ENCODE peak calls at places on chromosomes 1 and 21, in six cellular contexts. I, F, J, M, H and L are unnamed samples.

GRCh38 chr1:231818342-231818741 is 191.8 kb downstream of the DISC1 start:
- DNase-seq in J (no peak), H (no peak), M (no peak), I (no peak), F (no peak), L (no peak)

GRCh38 chr1:26574690-26575349 is 45.3 kb downstream of the RPS6KA1 start:
- DNase-seq in J (peak; percentile 72), I (no peak), H (no peak), M (no peak), F (no peak), L (no peak)

GRCh38 chr1:153818876-153819275 is 43.7 kb downstream of the SLC27A3 start:
- DNase-seq in F (no peak), J (no peak), I (no peak), M (no peak), H (no peak), L (no peak)

GRCh38 chr1:182841368-182841988 is 2.3 kb downstream of the DHX9 start:
- DNase-seq in M (no peak), F (no peak), I (no peak), J (peak; percentile 45), H (no peak), L (no peak)

GRCh38 chr1:38699330-38700076 is 160.1 kb downstream of the RRAGC start:
- DNase-seq in F (no peak), H (no peak), I (peak; percentile 24), M (no peak), J (no peak), L (no peak)

GRCh38 chr1:31502926-31503511 is 73.3 kb upstream of the TINAGL1 start:
- DNase-seq in F (no peak), J (no peak), M (no peak), H (no peak), I (peak; percentile 92), L (peak; percentile 82)

GRCh38 chr1:224065455-224065854 is 48.5 kb upstream of the FBXO28 start:
- DNase-seq in M (no peak), I (no peak), H (no peak), F (no peak), J (peak; percentile 58), L (no peak)

GRCh38 chr1:34379911-34380310 is 203.2 kb downstream of the C1orf94 start:
- DNase-seq in I (no peak), J (no peak), M (no peak), F (no peak), H (no peak), L (no peak)

GRCh38 chr1:15016526-15016925 is 137.0 kb upstream of the TMEM51 start:
- DNase-seq in M (no peak), J (no peak), H (no peak), I (no peak), F (no peak), L (no peak)

GRCh38 chr1:234120327-234120944 is 216.0 kb downstream of the SLC35F3 start:
- DNase-seq in F (no peak), I (no peak), M (no peak), H (no peak), J (no peak), L (no peak)

GRCh38 chr1:151399890-151400235 is 490 bp downstream of the PSMB4 start:
- DNase-seq in H (no peak), M (no peak), J (peak; percentile 23), I (peak; percentile 68), F (no peak), L (no peak)

GRCh38 chr1:212559929-212560328 is 48.6 kb upstream of the ATF3 start:
- DNase-seq in I (no peak), J (no peak), M (no peak), F (no peak), H (no peak), L (no peak)

GRCh38 chr1:32925360-32926142 is 24.4 kb upstream of the TMEM54 start:
- DNase-seq in J (peak; percentile 23), I (peak; percentile 82), M (no peak), H (no peak), F (no peak), L (peak; percentile 80)

GRCh38 chr21:15174923-15175322 is 110.1 kb upstream of the NRIP1 start:
- DNase-seq in J (no peak), M (no peak), H (no peak), I (no peak), F (no peak), L (no peak)

GRCh38 chr1:33030575-33030974 is 6.1 kb downstream of the AK2 start:
- DNase-seq in J (peak; percentile 87), M (no peak), I (no peak), F (no peak), H (no peak), L (no peak)

GRCh38 chr1:18794066-18794465 is 65.4 kb downstream of the TAS1R2 start:
- DNase-seq in H (no peak), F (no peak), J (no peak), I (no peak), M (no peak), L (no peak)

GRCh38 chr21:14959343-14959742 is 105.5 kb downstream of the NRIP1 start:
- DNase-seq in H (no peak), F (no peak), M (no peak), I (no peak), J (no peak), L (no peak)

GRCh38 chr1:63450416-63450815 is 72.6 kb downstream of the ITGB3BP start:
- DNase-seq in I (no peak), J (no peak), F (no peak), H (no peak), M (no peak), L (no peak)

GRCh38 chr1:193392686-193393085 is 206.3 kb upstream of the B3GALT2 start:
- DNase-seq in H (no peak), M (no peak), F (no peak), J (no peak), I (no peak), L (peak; percentile 26)

GRCh38 chr1:207251066-207251465 is 70.4 kb upstream of the CD55 start:
- DNase-seq in H (no peak), M (no peak), F (no peak), J (no peak), I (no peak), L (no peak)

GRCh38 chr21:41321211-41321907 is 4.8 kb downstream of the FAM3B start:
- DNase-seq in M (no peak), H (no peak), F (no peak), J (no peak), I (no peak), L (no peak)

GRCh38 chr1:67833595-67833926 is 294 bp upstream of the GNG12 start:
- DNase-seq in I (no peak), M (no peak), J (peak; percentile 55), F (no peak), H (no peak), L (no peak)

GRCh38 chr1:30242722-30243465 is 480.5 kb downstream of the MATN1 start:
- DNase-seq in I (peak; percentile 92), M (no peak), J (no peak), H (no peak), F (no peak), L (no peak)

GRCh38 chr1:91699339-91699970 is 186.5 kb downstream of the TGFBR3 start:
- DNase-seq in I (no peak), J (peak; percentile 74), H (peak; percentile 51), M (no peak), F (peak; percentile 83), L (no peak)

GRCh38 chr1:221458430-221459156 is 283.3 kb downstream of the DUSP10 start:
- DNase-seq in J (peak; percentile 91), H (no peak), F (peak; percentile 87), I (no peak), M (no peak), L (no peak)

GRCh38 chr1:115090547-115090946 is 1.2 kb upstream of the TSPAN2 start:
- DNase-seq in I (peak; percentile 79), M (no peak), H (peak; percentile 65), J (peak; percentile 43), F (no peak), L (no peak)

GRCh38 chr1:913491-914252 is 10.1 kb upstream of the SAMD11 start:
- DNase-seq in J (no peak), H (peak; percentile 15), F (no peak), I (peak; percentile 41), M (no peak), L (peak; percentile 51)
- H3K36me3 ChIP-seq in J (no peaks in the 10 kb centered on the region), H (no peaks in the 10 kb centered on the region), F (no peaks in the 10 kb centered on the region), I (no peaks in the 10 kb centered on the region), M (no peaks in the 10 kb centered on the region), L (no peaks in the 10 kb centered on the region)

DNA sequence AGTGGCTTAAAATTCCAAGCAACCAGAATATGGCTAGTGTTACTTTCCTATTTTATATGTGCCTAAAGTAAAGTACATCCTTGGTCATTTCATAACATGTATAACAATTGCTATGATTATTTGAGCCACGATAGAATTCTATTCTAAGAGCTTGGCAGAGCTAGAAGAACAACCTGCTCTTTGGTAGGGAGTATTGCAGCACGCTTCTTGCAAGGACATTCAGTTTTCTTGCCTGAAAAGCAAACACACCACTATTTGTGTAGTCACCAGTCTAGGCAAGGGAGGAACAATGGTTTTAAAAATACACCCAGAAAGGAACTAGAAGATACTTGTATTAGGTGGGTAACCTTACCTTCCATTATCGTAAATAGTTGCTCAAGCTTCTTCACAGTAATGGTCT is 51.5 kb downstream of the CNST start:
- DNase-seq in H (no peak), I (no peak), J (no peak), F (no peak), M (no peak), L (no peak)
- H3K4me3 ChIP-seq in H (no peak overlapping the region), I (peak overlapping the region; percentile 21), J (no peak overlapping the region), F (no peak overlapping the region), M (no peak overlapping the region), L (no peak overlapping the region)

GRCh38 chr1:110990541-110990940 is 26.8 kb upstream of the LRIF1 start:
- DNase-seq in J (no peak), H (no peak), F (no peak), I (no peak), M (no peak), L (no peak)

GRCh38 chr1:110982320-110982719 is 18.6 kb upstream of the LRIF1 start:
- DNase-seq in F (no peak), M (no peak), I (no peak), J (no peak), H (no peak), L (no peak)

DNA sequence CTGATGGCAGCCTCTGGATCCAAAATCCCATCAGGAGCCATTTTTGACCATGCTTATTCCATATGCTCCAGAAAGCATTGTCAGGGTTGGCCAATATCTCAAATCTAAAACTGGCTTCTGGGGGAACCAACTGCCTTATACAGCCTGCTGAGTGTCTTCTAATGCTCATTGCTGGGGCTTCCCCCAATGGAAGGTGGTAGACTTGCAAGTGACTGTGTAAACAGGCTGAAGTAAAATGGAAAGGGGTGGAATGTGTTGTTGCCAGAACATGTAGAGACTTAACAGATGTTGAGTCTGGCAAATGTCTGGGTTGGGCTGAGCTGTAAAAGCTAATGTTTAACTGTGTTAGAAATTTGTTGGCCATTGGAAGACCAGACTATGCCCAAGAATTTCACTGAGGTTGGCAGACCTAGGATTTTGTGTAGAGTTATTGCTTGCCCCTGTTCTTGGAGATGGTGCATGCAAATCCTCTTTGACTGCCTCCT is 22.7 kb upstream of the LRIF1 start:
- DNase-seq in H (no peak), F (no peak), J (no peak), I (no peak), M (no peak), L (no peak)
- H3K27me3 ChIP-seq in H (no peaks in the 10 kb centered on the region), F (no peaks in the 10 kb centered on the region), J (no peaks in the 10 kb centered on the region), I (peaks cover 49% of the 10 kb centered on the region), M (no peaks in the 10 kb centered on the region), L (no peaks in the 10 kb centered on the region)

DNA sequence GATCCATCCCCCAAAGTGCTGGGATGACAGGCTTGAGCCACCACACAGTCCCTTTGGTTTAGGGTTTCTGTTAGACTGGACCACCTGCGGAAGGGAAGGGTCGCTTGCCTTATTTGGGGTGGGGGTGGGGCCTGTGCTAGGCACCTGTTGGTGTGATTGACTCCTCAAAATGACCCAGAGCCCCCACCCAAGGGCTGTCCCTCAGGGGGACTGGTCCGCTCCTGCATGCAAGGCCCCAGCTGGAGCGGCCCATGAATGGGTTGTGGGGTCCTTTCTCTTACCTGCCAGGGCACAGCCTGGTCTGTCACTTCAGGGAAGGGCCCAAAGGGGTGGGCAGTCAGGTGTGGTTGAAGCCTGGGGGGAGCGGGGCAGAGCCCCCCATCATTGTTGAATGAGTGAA is 1.8 kb upstream of the CSTB start:
- DNase-seq in J (no peak), I (no peak), F (no peak), H (no peak), M (no peak), L (peak; percentile 56)
- H3K36me3 ChIP-seq in J (peaks cover 10% of the 10 kb centered on the region), I (peaks cover 13% of the 10 kb centered on the region), F (peaks cover 8% of the 10 kb centered on the region), H (no peaks in the 10 kb centered on the region), M (peaks cover 15% of the 10 kb centered on the region), L (peaks cover 5% of the 10 kb centered on the region)